ENCODE peak calls at places on chromosomes 5 and 9, in four cellular contexts. A is omental fat pad, G is nephron progenitor cell, P is lower lobe of right lung. E is an unnamed sample.

GRCh38 chr5:160183075-160183474 is 46.2 kb upstream of the FABP6 start:
- DNase-seq in A (no peak), G (no peak), P (no peak), E (no peak)

GRCh38 chr5:16889203-16889971 is 46.7 kb downstream of the MYO10 start:
- DNase-seq in A (no peak), G (no peak), P (no peak), E (no peak)

GRCh38 chr9:21549251-21549765 is 67.2 kb upstream of the IFNE start:
- DNase-seq in A (no peak), G (no peak), P (no peak), E (no peak)

GRCh38 chr9:38096238-38096805 is 27.3 kb upstream of the SHB start:
- DNase-seq in A (no peak), G (no peak), P (no peak), E (no peak)

GRCh38 chr5:55384072-55384471 is 76.3 kb downstream of the MTREX start:
- DNase-seq in A (no peak), G (no peak), P (no peak), E (no peak)

GRCh38 chr5:37197340-37198050 is 51.7 kb downstream of the CPLANE1 start:
- DNase-seq in A (no peak), G (no peak), P (no peak), E (no peak)

GRCh38 chr5:178058321-178059012 is 54.9 kb upstream of the N4BP3 start:
- DNase-seq in A (no peak), G (no peak), P (peak), E (no peak)

GRCh38 chr9:136237486-136238341 is 7.9 kb downstream of the QSOX2 start:
- DNase-seq in A (no peak), G (no peak), P (no peak), E (no peak)

GRCh38 chr5:118923295-118924005 is 64.9 kb downstream of the DTWD2 start:
- DNase-seq in A (no peak), G (no peak), P (no peak), E (no peak)

GRCh38 chr9:97518909-97519307 is 17.4 kb downstream of the TMOD1 start:
- DNase-seq in A (no peak), G (peak), P (no peak), E (no peak)

GRCh38 chr5:61631438-61631941 is 299.4 kb downstream of the ZSWIM6 start:
- DNase-seq in A (no peak), G (no peak), P (peak), E (no peak)

GRCh38 chr5:178307266-178308045 is 74.9 kb upstream of the PHYKPL start:
- DNase-seq in A (no peak), G (no peak), P (peak), E (no peak)

GRCh38 chr5:159762921-159763320 is 153.4 kb upstream of the ADRA1B start:
- DNase-seq in A (no peak), G (no peak), P (no peak), E (no peak)

DNA sequence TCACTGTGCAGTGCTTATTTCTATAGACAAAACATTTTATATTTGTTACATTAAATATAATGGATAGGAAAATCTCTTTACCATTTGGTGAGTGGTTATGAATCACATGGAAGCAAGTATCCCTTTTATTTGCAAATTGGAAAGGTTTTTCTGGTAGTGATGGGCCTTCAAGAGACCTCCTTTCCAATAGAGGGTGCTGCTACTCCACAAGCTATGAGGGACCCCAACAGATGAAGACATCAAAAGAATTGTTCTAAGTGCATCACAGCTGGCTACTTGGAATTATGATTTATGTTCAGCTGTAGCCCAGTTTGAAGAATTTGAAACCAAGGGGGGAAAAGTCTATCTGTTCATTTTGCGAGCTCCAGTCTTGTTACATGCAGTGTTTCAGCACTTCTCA is 493.7 kb upstream of the SGCD start:
- DNase-seq in A (no peak), G (no peak), P (no peak), E (no peak)
- TF ChIP-seq CTCF in A (no peak), G (no peak), P (no peak), E (no peak)

GRCh38 chr9:13020141-13020540 is 245.3 kb downstream of the LURAP1L start:
- DNase-seq in A (no peak), G (no peak), P (no peak), E (no peak)

GRCh38 chr9:13013976-13014375 is 239.2 kb downstream of the LURAP1L start:
- DNase-seq in A (no peak), G (no peak), P (no peak), E (no peak)

DNA sequence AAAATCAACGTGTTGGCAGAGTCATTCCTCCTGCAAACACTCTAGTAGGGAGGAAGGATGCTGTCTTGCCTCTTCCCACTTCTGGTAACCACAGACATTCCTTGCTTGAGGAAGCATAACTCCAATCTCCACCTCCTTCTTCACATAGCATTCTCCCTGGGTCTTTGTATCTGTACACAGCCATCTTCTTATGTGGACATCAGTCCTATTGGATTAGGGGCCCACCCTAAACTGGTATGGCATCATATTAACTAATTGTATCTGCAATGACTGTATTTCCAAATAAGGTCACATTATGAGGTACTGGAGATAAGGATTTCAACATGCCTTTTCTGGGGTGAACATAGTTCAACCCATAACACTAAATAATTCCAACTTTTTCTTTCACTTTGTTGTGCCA is 239.7 kb downstream of the LURAP1L start:
- DNase-seq in A (no peak), G (no peak), P (no peak), E (no peak)
- TF ChIP-seq CTCF in A (no peak), G (no peak), P (no peak), E (no peak)

DNA sequence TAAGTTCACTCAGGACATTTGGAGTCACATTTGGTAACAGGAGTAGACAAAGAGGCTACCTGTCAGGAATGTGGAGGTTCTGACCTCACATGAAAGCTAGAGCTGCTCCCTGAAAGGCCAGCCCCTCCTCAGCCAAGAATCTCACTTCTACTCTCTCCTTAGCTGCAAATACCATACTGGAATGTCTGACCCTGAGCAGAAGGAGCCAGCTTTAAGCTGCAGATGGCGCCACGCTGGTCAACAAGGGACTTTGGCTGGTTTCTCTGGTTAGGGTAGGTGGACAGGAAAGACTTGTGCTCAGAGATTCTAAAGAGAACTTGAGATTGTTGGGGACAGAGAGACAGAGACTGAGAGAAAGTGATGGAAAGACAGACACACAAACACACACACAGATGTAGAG is 21.9 kb downstream of the ASTN2 start:
- DNase-seq in A (no peak), G (no peak), P (no peak), E (no peak)
- TF ChIP-seq CTCF in A (no peak), G (no peak), P (no peak), E (no peak)

GRCh38 chr9:122265265-122265900 is 701 bp downstream of the MRRF start:
- DNase-seq in A (no peak), G (peak), P (no peak), E (no peak)
- TF ChIP-seq CTCF in A (no peak), G (no peak), P (no peak), E (no peak)

GRCh38 chr9:137318976-137319375 is 16.9 kb upstream of the NRARP start:
- DNase-seq in A (peak), G (peak), P (peak), E (no peak)
- TF ChIP-seq CTCF in A (no peak), G (peak), P (peak), E (no peak)

DNA sequence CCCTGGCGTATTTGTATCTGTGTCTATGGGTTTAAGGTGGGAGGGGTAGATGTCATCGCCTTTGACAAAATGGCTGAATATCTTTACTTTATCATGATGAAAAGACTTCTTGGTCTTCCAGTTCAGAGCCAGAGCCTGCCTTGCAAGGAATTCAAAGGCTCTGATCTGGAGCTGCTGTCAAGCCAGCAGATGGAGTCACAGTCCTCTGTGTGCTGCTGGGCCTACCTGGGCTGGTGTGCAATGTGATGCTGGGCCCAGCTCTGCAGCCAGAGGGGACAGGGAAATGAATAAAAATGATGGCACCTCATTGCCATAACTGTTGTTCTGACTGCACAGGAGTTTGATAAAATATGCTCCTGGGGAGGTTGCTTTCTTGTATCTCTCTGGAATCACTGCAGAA is 20.2 kb upstream of the HSPA9 start:
- DNase-seq in A (no peak), G (no peak), P (no peak), E (no peak)
- TF ChIP-seq CTCF in A (no peak), G (no peak), P (no peak), E (no peak)

DNA sequence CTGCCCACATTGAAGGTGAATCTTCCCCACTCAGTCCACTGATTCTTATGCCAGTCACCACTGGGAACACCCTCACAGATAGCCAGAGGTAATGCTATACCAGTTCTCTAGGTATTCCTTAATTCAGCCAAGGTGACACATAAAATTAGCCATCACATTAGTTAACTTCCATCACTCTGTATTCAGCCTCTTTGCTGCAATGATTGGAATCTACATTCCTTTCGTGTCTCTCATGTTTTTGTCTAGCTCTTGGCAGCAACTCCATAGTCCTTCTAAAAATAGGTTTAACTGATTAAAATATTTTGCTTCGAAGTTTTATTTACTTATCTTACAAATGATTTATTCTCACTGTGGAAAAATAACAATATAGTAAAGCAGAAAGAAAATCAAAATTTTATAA is 19.6 kb upstream of the RNF20 start:
- DNase-seq in A (no peak), G (no peak), P (no peak), E (no peak)
- TF ChIP-seq CTCF in A (no peak), G (no peak), P (no peak), E (no peak)

GRCh38 chr5:110267714-110268113 is 458.8 kb downstream of the TMEM232 start:
- DNase-seq in A (no peak), G (no peak), P (no peak), E (no peak)
- TF ChIP-seq CTCF in A (no peak), G (no peak), P (no peak), E (no peak)

DNA sequence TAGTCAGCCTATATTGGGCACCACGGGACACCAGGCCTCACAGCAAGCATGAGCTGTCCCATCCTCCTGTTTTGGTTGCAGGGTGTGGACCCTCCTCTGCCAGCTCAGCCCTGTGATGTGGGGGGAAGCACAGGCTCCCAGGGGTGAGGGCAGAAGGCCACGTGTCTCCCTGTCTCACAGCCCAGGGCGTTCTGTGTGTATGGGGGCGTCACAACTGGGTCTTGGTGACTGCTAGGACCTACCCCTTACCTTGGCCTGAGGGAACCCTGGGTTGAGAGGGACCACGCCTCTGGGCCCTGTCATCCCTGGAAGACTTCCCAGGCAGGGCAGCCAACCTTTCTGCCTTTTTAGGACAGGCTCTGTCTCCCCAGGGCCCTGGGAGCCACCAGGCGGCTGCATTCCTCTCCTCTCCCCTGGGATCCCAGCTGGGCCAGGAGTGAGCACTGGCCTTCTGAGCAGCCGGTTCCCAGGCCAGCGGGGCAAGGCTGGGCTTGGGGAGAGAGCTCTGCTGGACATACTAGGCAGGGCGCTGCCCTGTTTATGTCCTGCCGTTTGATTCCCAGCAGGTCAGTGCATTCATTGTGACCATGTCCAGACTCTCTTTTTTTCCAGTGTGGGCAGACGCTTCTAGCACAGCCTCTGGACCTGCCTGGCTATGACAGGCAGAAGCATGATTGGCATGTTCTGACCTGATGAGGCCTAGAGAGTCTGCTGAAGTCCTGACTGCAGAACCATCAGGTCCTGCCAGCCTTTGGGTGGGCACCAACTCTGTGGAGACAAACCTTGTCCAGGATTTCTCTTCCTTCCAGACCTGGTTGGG is 97.5 kb downstream of the DAB2IP start:
- DNase-seq in A (no peak), G (no peak), P (no peak), E (no peak)
- TF ChIP-seq CTCF in A (no peak), G (no peak), P (no peak), E (no peak)